ENCODE peak calls at places on chromosomes 11 and 22, in seven cellular contexts. One of them, this sample, is unnamed.

GRCh38 chr22:19325296-19325950 is 33.9 kb upstream of the CLTCL1 start:
- DNase-seq in HCT116: no peak
- DNase-seq in Karpas-422: peak
- DNase-seq in lower lobe of right lung: no peak
- DNase-seq in sigmoid colon: no peak
- DNase-seq in CD8-positive, alpha-beta memory T cell: no peak
- DNase-seq in left ventricle myocardium inferior: no peak
- DNase-seq in this sample: no peak

GRCh38 chr11:79419120-79419519 is 21.7 kb downstream of the TENM4 start:
- DNase-seq in HCT116: peak
- DNase-seq in Karpas-422: no peak
- DNase-seq in lower lobe of right lung: no peak
- DNase-seq in sigmoid colon: no peak
- DNase-seq in CD8-positive, alpha-beta memory T cell: no peak
- DNase-seq in left ventricle myocardium inferior: no peak
- DNase-seq in this sample: no peak

GRCh38 chr22:21067901-21068680 is 22.3 kb downstream of the LRRC74B start:
- DNase-seq in HCT116: no peak
- DNase-seq in Karpas-422: no peak
- DNase-seq in lower lobe of right lung: no peak
- DNase-seq in sigmoid colon: no peak
- DNase-seq in CD8-positive, alpha-beta memory T cell: no peak
- DNase-seq in left ventricle myocardium inferior: no peak
- DNase-seq in this sample: no peak

GRCh38 chr11:75524576-75525432 is 937 bp downstream of the GDPD5 start:
- DNase-seq in HCT116: no peak
- DNase-seq in Karpas-422: peak
- DNase-seq in lower lobe of right lung: no peak
- DNase-seq in sigmoid colon: no peak
- DNase-seq in CD8-positive, alpha-beta memory T cell: peak
- DNase-seq in left ventricle myocardium inferior: no peak
- DNase-seq in this sample: no peak

GRCh38 chr11:129729823-129730222 is 85.8 kb upstream of the TMEM45B start:
- DNase-seq in HCT116: no peak
- DNase-seq in Karpas-422: no peak
- DNase-seq in lower lobe of right lung: no peak
- DNase-seq in sigmoid colon: no peak
- DNase-seq in CD8-positive, alpha-beta memory T cell: no peak
- DNase-seq in left ventricle myocardium inferior: no peak
- DNase-seq in this sample: no peak

GRCh38 chr11:32792111-32792947 is 2.1 kb downstream of the CCDC73 start:
- DNase-seq in HCT116: peak
- DNase-seq in Karpas-422: peak
- DNase-seq in lower lobe of right lung: no peak
- DNase-seq in sigmoid colon: no peak
- DNase-seq in CD8-positive, alpha-beta memory T cell: no peak
- DNase-seq in left ventricle myocardium inferior: no peak
- DNase-seq in this sample: no peak

GRCh38 chr11:41316726-41317125 is 142.7 kb downstream of the LRRC4C start:
- DNase-seq in HCT116: no peak
- DNase-seq in Karpas-422: no peak
- DNase-seq in lower lobe of right lung: no peak
- DNase-seq in sigmoid colon: no peak
- DNase-seq in CD8-positive, alpha-beta memory T cell: no peak
- DNase-seq in left ventricle myocardium inferior: no peak
- DNase-seq in this sample: no peak

GRCh38 chr11:34028407-34028804 is 23.1 kb upstream of the CAPRIN1 start:
- DNase-seq in HCT116: no peak
- DNase-seq in Karpas-422: no peak
- DNase-seq in lower lobe of right lung: no peak
- DNase-seq in sigmoid colon: no peak
- DNase-seq in CD8-positive, alpha-beta memory T cell: no peak
- DNase-seq in left ventricle myocardium inferior: peak
- DNase-seq in this sample: peak

GRCh38 chr22:42425989-42426355 is 6.2 kb downstream of the NFAM1 start:
- DNase-seq in HCT116: no peak
- DNase-seq in Karpas-422: no peak
- DNase-seq in lower lobe of right lung: no peak
- DNase-seq in sigmoid colon: no peak
- DNase-seq in CD8-positive, alpha-beta memory T cell: no peak
- DNase-seq in left ventricle myocardium inferior: no peak
- DNase-seq in this sample: no peak

GRCh38 chr11:130314184-130314748 is 451 bp downstream of the ZBTB44 start:
- DNase-seq in HCT116: peak
- DNase-seq in Karpas-422: peak
- DNase-seq in lower lobe of right lung: peak
- DNase-seq in sigmoid colon: peak
- DNase-seq in CD8-positive, alpha-beta memory T cell: peak
- DNase-seq in left ventricle myocardium inferior: peak
- DNase-seq in this sample: peak

GRCh38 chr11:46936138-46937110 is at the start of gene CSTPP1:
- DNase-seq in HCT116: peak
- DNase-seq in Karpas-422: peak
- DNase-seq in lower lobe of right lung: peak
- DNase-seq in sigmoid colon: peak
- DNase-seq in CD8-positive, alpha-beta memory T cell: peak
- DNase-seq in left ventricle myocardium inferior: peak
- DNase-seq in this sample: peak

DNA sequence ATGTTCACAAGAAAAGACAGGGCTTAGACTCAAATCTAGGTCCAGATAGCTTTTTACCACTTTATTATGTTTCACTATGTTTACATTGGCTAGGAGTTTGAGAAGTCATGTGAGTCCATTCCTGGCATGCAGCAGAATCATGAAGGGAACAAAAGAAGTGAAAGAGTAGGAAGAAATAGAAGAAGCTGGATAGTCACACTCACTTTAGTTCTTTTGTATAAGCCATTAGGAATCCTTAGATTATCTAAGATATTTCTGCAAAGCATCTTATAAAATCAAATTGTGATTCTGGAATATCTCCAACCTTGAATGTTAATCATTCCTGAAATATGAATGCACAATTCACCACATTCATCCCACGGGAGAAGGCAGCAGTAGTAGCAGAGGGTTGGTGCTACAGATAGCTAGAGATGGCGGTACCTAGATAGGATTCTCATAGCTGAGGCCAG is 31.9 kb downstream of the MAML2 start:
- DNase-seq in HCT116: no peak
- DNase-seq in Karpas-422: no peak
- DNase-seq in lower lobe of right lung: no peak
- DNase-seq in sigmoid colon: no peak
- DNase-seq in CD8-positive, alpha-beta memory T cell: no peak
- DNase-seq in left ventricle myocardium inferior: no peak
- DNase-seq in this sample: no peak
- H3K27ac ChIP-seq in HCT116: no peak
- H3K27ac ChIP-seq in Karpas-422: no peak
- H3K27ac ChIP-seq in lower lobe of right lung: no peak
- H3K27ac ChIP-seq in sigmoid colon: no peak
- H3K27ac ChIP-seq in CD8-positive, alpha-beta memory T cell: no peak
- H3K27ac ChIP-seq in left ventricle myocardium inferior: peak
- H3K27ac ChIP-seq in this sample: no peak

DNA sequence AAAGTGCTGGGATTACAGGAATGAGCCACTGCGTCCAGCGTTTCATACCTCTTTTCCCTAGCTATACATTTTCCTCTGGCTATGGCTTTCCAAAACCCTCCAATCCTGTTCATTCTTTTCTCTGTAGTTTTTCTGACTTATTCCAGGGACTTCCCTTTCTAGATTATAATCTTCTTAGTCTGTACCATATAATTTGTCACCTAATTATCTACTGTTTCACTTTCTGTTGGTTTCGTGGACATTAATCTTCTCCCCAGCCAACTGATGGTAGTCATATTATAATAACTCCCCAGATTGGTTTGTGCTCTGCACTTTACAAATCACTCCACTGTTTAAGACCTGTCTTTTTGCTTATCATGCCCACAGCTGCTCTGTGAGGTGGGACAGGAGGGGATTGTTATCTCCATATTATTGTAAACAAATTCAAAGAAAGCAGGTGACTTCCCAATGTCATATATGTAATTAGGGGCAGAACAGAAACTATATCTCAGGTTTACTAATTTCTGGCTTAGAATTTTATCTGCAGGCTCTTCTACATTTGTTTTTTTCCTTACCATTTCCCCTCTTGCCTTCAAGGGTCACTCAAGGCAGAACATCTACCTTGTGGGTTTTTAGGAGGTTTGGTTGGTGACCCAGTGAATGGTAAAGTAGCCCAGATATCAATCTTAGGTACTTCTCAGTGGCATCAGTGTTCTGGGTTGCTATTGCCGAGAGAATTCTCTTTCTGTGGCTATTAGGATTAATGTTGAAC is 23.9 kb downstream of the STIM1 start:
- DNase-seq in HCT116: no peak
- DNase-seq in Karpas-422: no peak
- DNase-seq in lower lobe of right lung: no peak
- DNase-seq in sigmoid colon: no peak
- DNase-seq in CD8-positive, alpha-beta memory T cell: no peak
- DNase-seq in left ventricle myocardium inferior: no peak
- DNase-seq in this sample: no peak
- H3K4me3 ChIP-seq in HCT116: no peak
- H3K4me3 ChIP-seq in Karpas-422: no peak
- H3K4me3 ChIP-seq in lower lobe of right lung: no peak
- H3K4me3 ChIP-seq in sigmoid colon: no peak
- H3K4me3 ChIP-seq in CD8-positive, alpha-beta memory T cell: no peak
- H3K4me3 ChIP-seq in left ventricle myocardium inferior: no peak
- H3K4me3 ChIP-seq in this sample: no peak

DNA sequence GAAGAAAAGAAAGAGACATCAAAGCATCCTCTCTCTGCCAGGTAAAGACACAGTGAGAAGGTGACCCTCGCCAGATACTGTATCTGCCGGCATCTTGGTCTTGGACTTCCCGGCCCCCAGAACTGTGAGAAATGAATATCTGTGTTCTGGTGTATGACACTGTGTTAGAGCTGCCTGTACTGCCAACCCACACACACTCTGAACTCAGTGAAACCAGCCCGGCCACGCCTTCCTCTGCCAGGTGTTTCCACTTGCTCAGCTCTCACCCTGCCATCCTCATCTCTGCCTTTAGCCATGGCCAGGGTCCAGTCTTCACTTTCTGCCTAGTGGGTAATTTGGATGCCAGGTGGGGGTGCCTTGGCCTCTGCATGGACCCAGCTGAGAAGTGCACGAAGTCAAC is 24.0 kb downstream of the CBX7 start:
- DNase-seq in HCT116: no peak
- DNase-seq in Karpas-422: no peak
- DNase-seq in lower lobe of right lung: no peak
- DNase-seq in sigmoid colon: peak
- DNase-seq in CD8-positive, alpha-beta memory T cell: no peak
- DNase-seq in left ventricle myocardium inferior: no peak
- DNase-seq in this sample: peak
- H3K27ac ChIP-seq in HCT116: no peak
- H3K27ac ChIP-seq in Karpas-422: no peak
- H3K27ac ChIP-seq in lower lobe of right lung: no peak
- H3K27ac ChIP-seq in sigmoid colon: no peak
- H3K27ac ChIP-seq in CD8-positive, alpha-beta memory T cell: no peak
- H3K27ac ChIP-seq in left ventricle myocardium inferior: no peak
- H3K27ac ChIP-seq in this sample: no peak

GRCh38 chr11:49952091-49952490 is at the start of gene OR4C13:
- DNase-seq in HCT116: no peak
- DNase-seq in Karpas-422: no peak
- DNase-seq in lower lobe of right lung: no peak
- DNase-seq in sigmoid colon: no peak
- DNase-seq in CD8-positive, alpha-beta memory T cell: no peak
- DNase-seq in left ventricle myocardium inferior: no peak
- DNase-seq in this sample: no peak
- H3K4me3 ChIP-seq in HCT116: no peak
- H3K4me3 ChIP-seq in Karpas-422: no peak
- H3K4me3 ChIP-seq in lower lobe of right lung: no peak
- H3K4me3 ChIP-seq in sigmoid colon: no peak
- H3K4me3 ChIP-seq in CD8-positive, alpha-beta memory T cell: no peak
- H3K4me3 ChIP-seq in left ventricle myocardium inferior: no peak
- H3K4me3 ChIP-seq in this sample: no peak

GRCh38 chr11:45660717-45661416 is 4.6 kb downstream of the CHST1 start:
- DNase-seq in HCT116: no peak
- DNase-seq in Karpas-422: no peak
- DNase-seq in lower lobe of right lung: no peak
- DNase-seq in sigmoid colon: peak
- DNase-seq in CD8-positive, alpha-beta memory T cell: no peak
- DNase-seq in left ventricle myocardium inferior: no peak
- DNase-seq in this sample: no peak
- H3K27ac ChIP-seq in HCT116: no peak
- H3K27ac ChIP-seq in Karpas-422: no peak
- H3K27ac ChIP-seq in lower lobe of right lung: no peak
- H3K27ac ChIP-seq in sigmoid colon: no peak
- H3K27ac ChIP-seq in CD8-positive, alpha-beta memory T cell: no peak
- H3K27ac ChIP-seq in left ventricle myocardium inferior: no peak
- H3K27ac ChIP-seq in this sample: no peak

GRCh38 chr11:67267188-67268035 is 1.1 kb downstream of the GRK2 start:
- DNase-seq in HCT116: no peak
- DNase-seq in Karpas-422: peak
- DNase-seq in lower lobe of right lung: peak
- DNase-seq in sigmoid colon: peak
- DNase-seq in CD8-positive, alpha-beta memory T cell: no peak
- DNase-seq in left ventricle myocardium inferior: no peak
- DNase-seq in this sample: peak

GRCh38 chr11:67268684-67269268 is 2.5 kb downstream of the GRK2 start:
- DNase-seq in HCT116: no peak
- DNase-seq in Karpas-422: no peak
- DNase-seq in lower lobe of right lung: peak
- DNase-seq in sigmoid colon: peak
- DNase-seq in CD8-positive, alpha-beta memory T cell: no peak
- DNase-seq in left ventricle myocardium inferior: no peak
- DNase-seq in this sample: no peak

GRCh38 chr11:67266424-67267187 is at the start of gene GRK2:
- DNase-seq in HCT116: no peak
- DNase-seq in Karpas-422: peak
- DNase-seq in lower lobe of right lung: peak
- DNase-seq in sigmoid colon: peak
- DNase-seq in CD8-positive, alpha-beta memory T cell: no peak
- DNase-seq in left ventricle myocardium inferior: no peak
- DNase-seq in this sample: peak

GRCh38 chr11:67269401-67270255 is 3.4 kb downstream of the GRK2 start:
- DNase-seq in HCT116: no peak
- DNase-seq in Karpas-422: no peak
- DNase-seq in lower lobe of right lung: peak
- DNase-seq in sigmoid colon: peak
- DNase-seq in CD8-positive, alpha-beta memory T cell: no peak
- DNase-seq in left ventricle myocardium inferior: no peak
- DNase-seq in this sample: peak

DNA sequence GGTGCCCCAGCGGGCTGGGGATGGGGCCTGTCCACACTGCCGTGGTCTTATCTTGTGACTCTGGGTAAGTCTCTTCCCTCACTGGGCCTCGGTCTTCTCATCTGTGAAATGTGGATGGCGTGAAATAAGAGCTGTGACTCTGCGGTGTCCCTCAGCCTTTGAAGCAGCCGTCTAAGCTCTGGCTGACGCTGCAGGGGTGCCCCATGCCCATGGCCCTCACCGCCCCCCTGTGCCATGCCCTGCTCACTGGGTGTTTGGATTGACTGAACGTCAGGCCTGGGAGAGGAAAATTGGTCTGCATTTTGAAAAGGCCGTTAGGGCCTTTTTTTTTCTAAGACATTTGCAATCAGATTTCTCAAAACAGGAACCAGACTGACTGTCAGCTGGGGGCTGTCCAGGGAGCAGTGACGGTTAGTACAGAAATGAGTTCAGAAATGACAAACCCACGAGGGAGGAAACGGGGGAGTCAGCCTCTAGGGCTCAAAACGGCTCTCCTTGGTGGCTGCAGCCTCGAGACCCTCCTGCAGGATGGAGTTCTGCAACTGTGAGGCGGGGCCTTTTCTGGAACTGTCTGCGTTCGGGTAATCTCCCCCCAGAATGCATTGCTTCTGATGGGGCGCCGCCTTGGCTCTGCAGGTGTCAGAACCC is 1.9 kb downstream of the GRK2 start:
- DNase-seq in HCT116: no peak
- DNase-seq in Karpas-422: peak
- DNase-seq in lower lobe of right lung: peak
- DNase-seq in sigmoid colon: peak
- DNase-seq in CD8-positive, alpha-beta memory T cell: peak
- DNase-seq in left ventricle myocardium inferior: no peak
- DNase-seq in this sample: no peak
- H3K4me3 ChIP-seq in HCT116: peak
- H3K4me3 ChIP-seq in Karpas-422: peak
- H3K4me3 ChIP-seq in lower lobe of right lung: peak
- H3K4me3 ChIP-seq in sigmoid colon: no peak
- H3K4me3 ChIP-seq in CD8-positive, alpha-beta memory T cell: peak
- H3K4me3 ChIP-seq in left ventricle myocardium inferior: peak
- H3K4me3 ChIP-seq in this sample: peak

This sample was measured in right lobe of liver.